ENCODE peak calls at places on chromosome 21, in five cellular contexts. I is MCF 10A; G is activated naive CD4-positive, alpha-beta T cell treated with Interleukin-2 at 50 U/mL for 16 hours; V is stimulated activated CD4-positive, alpha-beta T cell treated with anti-CD3 and anti-CD28 coated beads, Interleukin-4, amount 100 ng/mL, for 4 hours; Q is glomerular endothelial cell. F is an unnamed sample.

GRCh38 chr21:38869946-38870345 is 64.2 kb downstream of the ETS2 start:
- DNase-seq in I (no peak), G (no peak), V (no peak), Q (no peak), F (no peak)

GRCh38 chr21:45224189-45224938 is 63.3 kb downstream of the POFUT2 start:
- DNase-seq in I (no peak), G (peak), V (peak), Q (no peak), F (peak)

GRCh38 chr21:29299046-29299905 is 554 bp downstream of the BACH1 start:
- DNase-seq in I (peak), G (peak), V (peak), Q (no peak), F (peak)

GRCh38 chr21:30249936-30250335 is 32.8 kb downstream of the KRTAP24-1 start:
- DNase-seq in I (no peak), G (no peak), V (no peak), Q (no peak), F (no peak)

GRCh38 chr21:35933466-35933865 is 126.9 kb downstream of the SETD4 start:
- DNase-seq in I (peak), G (no peak), V (no peak), Q (peak), F (no peak)

GRCh38 chr21:34526618-34527290 is 14.7 kb upstream of the KCNE1 start:
- DNase-seq in I (peak), G (peak), V (peak), Q (peak), F (peak)

GRCh38 chr21:44427241-44428120 is 27.8 kb upstream of the LRRC3 start:
- DNase-seq in I (no peak), G (no peak), V (no peak), Q (no peak), F (no peak)

GRCh38 chr21:15171546-15171945 is 106.7 kb upstream of the NRIP1 start:
- DNase-seq in I (no peak), G (no peak), V (no peak), Q (no peak), F (no peak)

GRCh38 chr21:15063821-15064575 is 802 bp downstream of the NRIP1 start:
- DNase-seq in I (peak), G (no peak), V (no peak), Q (no peak), F (peak)

GRCh38 chr21:28257276-28257675 is 735.4 kb downstream of the LTN1 start:
- DNase-seq in I (no peak), G (no peak), V (no peak), Q (no peak), F (no peak)

GRCh38 chr21:38743772-38744529 is 61.8 kb upstream of the ETS2 start:
- DNase-seq in I (no peak), G (no peak), V (no peak), Q (peak), F (no peak)

GRCh38 chr21:45670731-45671130 is 27.2 kb downstream of the PCBP3 start:
- DNase-seq in I (no peak), G (no peak), V (no peak), Q (no peak), F (no peak)

GRCh38 chr21:39321424-39321823 is 8.0 kb upstream of the BRWD1 start:
- DNase-seq in I (peak), G (no peak), V (no peak), Q (no peak), F (no peak)

GRCh38 chr21:36640260-36641244 is 58.4 kb upstream of the SIM2 start:
- DNase-seq in I (no peak), G (no peak), V (no peak), Q (no peak), F (no peak)

GRCh38 chr21:32359719-32360260 is 33.0 kb downstream of the URB1 start:
- DNase-seq in I (peak), G (no peak), V (no peak), Q (no peak), F (no peak)